ENCODE peak calls at places on chromosomes 4 and X, in five cellular contexts. One of them, this sample, is unnamed.

GRCh38 chr4:40940764-40941163 is 191.0 kb downstream of the NSUN7 start:
- DNase-seq in LoVo: no peak
- DNase-seq in tibial artery: no peak
- DNase-seq in activated CD4-positive, alpha-beta T cell treated with anti-CD3 and anti-CD28 coated beads, Interleukin-2, amount 50 U/mL, for 48 hours: no peak
- DNase-seq in midbrain: no peak
- DNase-seq in this sample: no peak

GRCh38 chrX:25648790-25649189 is 489.4 kb upstream of the MAGEB18 start:
- DNase-seq in LoVo: no peak
- DNase-seq in tibial artery: no peak
- DNase-seq in activated CD4-positive, alpha-beta T cell treated with anti-CD3 and anti-CD28 coated beads, Interleukin-2, amount 50 U/mL, for 48 hours: no peak
- DNase-seq in midbrain: no peak
- DNase-seq in this sample: no peak

GRCh38 chr4:184401397-184402171 is 72.8 kb downstream of the IRF2 start:
- DNase-seq in LoVo: no peak
- DNase-seq in tibial artery: no peak
- DNase-seq in activated CD4-positive, alpha-beta T cell treated with anti-CD3 and anti-CD28 coated beads, Interleukin-2, amount 50 U/mL, for 48 hours: no peak
- DNase-seq in midbrain: peak; percentile 3
- DNase-seq in this sample: no peak

GRCh38 chrX:129039176-129039575 is 484.1 kb downstream of the SMARCA1 start:
- DNase-seq in LoVo: no peak
- DNase-seq in tibial artery: no peak
- DNase-seq in activated CD4-positive, alpha-beta T cell treated with anti-CD3 and anti-CD28 coated beads, Interleukin-2, amount 50 U/mL, for 48 hours: no peak
- DNase-seq in midbrain: no peak
- DNase-seq in this sample: no peak

GRCh38 chr4:182370491-182370890 is 127.3 kb downstream of the TENM3 start:
- DNase-seq in LoVo: no peak
- DNase-seq in tibial artery: no peak
- DNase-seq in activated CD4-positive, alpha-beta T cell treated with anti-CD3 and anti-CD28 coated beads, Interleukin-2, amount 50 U/mL, for 48 hours: no peak
- DNase-seq in midbrain: no peak
- DNase-seq in this sample: no peak

GRCh38 chrX:41350150-41350975 is 16.4 kb downstream of the DDX3X start:
- DNase-seq in LoVo: no peak
- DNase-seq in tibial artery: no peak
- DNase-seq in activated CD4-positive, alpha-beta T cell treated with anti-CD3 and anti-CD28 coated beads, Interleukin-2, amount 50 U/mL, for 48 hours: no peak
- DNase-seq in midbrain: no peak
- DNase-seq in this sample: peak; percentile 15

GRCh38 chr4:67721770-67722597 is 21.0 kb upstream of the UBA6 start:
- DNase-seq in LoVo: peak; percentile 7
- DNase-seq in tibial artery: no peak
- DNase-seq in activated CD4-positive, alpha-beta T cell treated with anti-CD3 and anti-CD28 coated beads, Interleukin-2, amount 50 U/mL, for 48 hours: no peak
- DNase-seq in midbrain: no peak
- DNase-seq in this sample: no peak

GRCh38 chr4:48017108-48017527 is 546 bp downstream of the NIPAL1 start:
- DNase-seq in LoVo: peak; percentile 66
- DNase-seq in tibial artery: peak; percentile 65
- DNase-seq in activated CD4-positive, alpha-beta T cell treated with anti-CD3 and anti-CD28 coated beads, Interleukin-2, amount 50 U/mL, for 48 hours: peak; percentile 57
- DNase-seq in midbrain: no peak
- DNase-seq in this sample: no peak

GRCh38 chr4:180953572-180953971 is 1289.6 kb upstream of the TENM3 start:
- DNase-seq in LoVo: no peak
- DNase-seq in tibial artery: no peak
- DNase-seq in activated CD4-positive, alpha-beta T cell treated with anti-CD3 and anti-CD28 coated beads, Interleukin-2, amount 50 U/mL, for 48 hours: no peak
- DNase-seq in midbrain: no peak
- DNase-seq in this sample: no peak

GRCh38 chr4:100827756-100828155 is 309.9 kb upstream of the EMCN start:
- DNase-seq in LoVo: no peak
- DNase-seq in tibial artery: no peak
- DNase-seq in activated CD4-positive, alpha-beta T cell treated with anti-CD3 and anti-CD28 coated beads, Interleukin-2, amount 50 U/mL, for 48 hours: no peak
- DNase-seq in midbrain: no peak
- DNase-seq in this sample: no peak

GRCh38 chr4:41145571-41146078 is 68.7 kb downstream of the APBB2 start:
- DNase-seq in LoVo: peak; percentile 42
- DNase-seq in tibial artery: no peak
- DNase-seq in activated CD4-positive, alpha-beta T cell treated with anti-CD3 and anti-CD28 coated beads, Interleukin-2, amount 50 U/mL, for 48 hours: no peak
- DNase-seq in midbrain: peak; percentile 54
- DNase-seq in this sample: no peak

GRCh38 chr4:10529891-10530786 is 72.9 kb upstream of the ZNF518B start:
- DNase-seq in LoVo: peak; percentile 38
- DNase-seq in tibial artery: no peak
- DNase-seq in activated CD4-positive, alpha-beta T cell treated with anti-CD3 and anti-CD28 coated beads, Interleukin-2, amount 50 U/mL, for 48 hours: no peak
- DNase-seq in midbrain: no peak
- DNase-seq in this sample: no peak

GRCh38 chrX:51975811-51976210 is 82.4 kb downstream of the MAGED1 start:
- DNase-seq in LoVo: no peak
- DNase-seq in tibial artery: no peak
- DNase-seq in activated CD4-positive, alpha-beta T cell treated with anti-CD3 and anti-CD28 coated beads, Interleukin-2, amount 50 U/mL, for 48 hours: no peak
- DNase-seq in midbrain: no peak
- DNase-seq in this sample: no peak

This sample was measured in cerebellar cortex.